ENCODE peak calls at places on chromosomes 11 and 22, in four cellular contexts. O, X, K and Z are unnamed samples.
A peak's percentile ranks its signal among the peaks of the same experiment; 100 is the strongest.

GRCh38 chr22:48568736-48569330 is 1258.8 kb downstream of the BRD1 start:
- DNase-seq in K (no peak), O (no peak), X (no peak), Z (no peak)

GRCh38 chr22:29824677-29825076 is 13.4 kb downstream of the ASCC2 start:
- DNase-seq in K (no peak), O (no peak), X (no peak), Z (no peak)

GRCh38 chr22:28986366-28986765 is 75.3 kb downstream of the C22orf31 start:
- DNase-seq in K (no peak), X (no peak), O (no peak), Z (no peak)

GRCh38 chr11:111429066-111429506 is 50.0 kb upstream of the POU2AF1 start:
- DNase-seq in X (peak; percentile 42), K (peak; percentile 29), O (no peak), Z (peak; percentile 75)

GRCh38 chr11:86676010-86676409 is 3.6 kb upstream of the ME3 start:
- DNase-seq in O (no peak), K (no peak), X (no peak), Z (no peak)

GRCh38 chr11:76577199-76577920 is 93.2 kb downstream of the LRRC32 start:
- DNase-seq in X (peak; percentile 88), O (no peak), K (no peak), Z (no peak)

GRCh38 chr11:16986434-16987204 is 27.6 kb downstream of the PLEKHA7 start:
- DNase-seq in K (no peak), O (no peak), X (no peak), Z (peak; percentile 22)

GRCh38 chr22:29308148-29308790 is 1.8 kb downstream of the GAS2L1 start:
- DNase-seq in X (peak; percentile 24), K (no peak), O (no peak), Z (no peak)

GRCh38 chr22:49903322-49904039 is 14.8 kb downstream of the ALG12 start:
- DNase-seq in O (no peak), K (no peak), X (peak; percentile 84), Z (no peak)

GRCh38 chr22:44407404-44408226 is 90.4 kb downstream of the RTL6 start:
- DNase-seq in K (no peak), X (no peak), O (no peak), Z (no peak)

GRCh38 chr11:48109046-48109666 is 107.5 kb upstream of the OR4B1 start:
- DNase-seq in O (no peak), X (no peak), K (peak; percentile 50), Z (no peak)

GRCh38 chr11:132260636-132261035 is 890.2 kb downstream of the NTM start:
- DNase-seq in O (no peak), K (no peak), X (no peak), Z (no peak)

GRCh38 chr11:72226701-72227100 is 2.1 kb downstream of the INPPL1 start:
- DNase-seq in K (no peak), O (no peak), X (no peak), Z (no peak)

GRCh38 chr22:43853328-43853931 is 8.9 kb downstream of the SULT4A1 start:
- DNase-seq in K (no peak), O (no peak), X (no peak), Z (peak; percentile 42)

GRCh38 chr11:33737362-33737821 is 1.2 kb upstream of the CD59 start:
- DNase-seq in K (peak; percentile 84), O (no peak), X (no peak), Z (no peak)

GRCh38 chr11:10303558-10304363 is 1.1 kb upstream of the ADM start:
- DNase-seq in X (peak; percentile 30), O (no peak), K (peak; percentile 12), Z (peak; percentile 45)

GRCh38 chr11:44032304-44033085 is 15.3 kb upstream of the ACCSL start:
- DNase-seq in K (no peak), O (no peak), X (no peak), Z (no peak)
- TF ChIP-seq TEAD4 in K (no peak), O (no peak), X (no peak), Z (no peak)

GRCh38 chr11:123690490-123690889 is 36.1 kb upstream of the SCN3B start:
- DNase-seq in K (no peak), O (no peak), X (no peak), Z (no peak)
- TF ChIP-seq MAX in K (no peak), O (no peak), X (peak; percentile 62), Z (no peak)

GRCh38 chr11:35484435-35484834 is 41.0 kb downstream of the PAMR1 start:
- DNase-seq in O (no peak), X (no peak), K (no peak), Z (no peak)
- TF ChIP-seq TEAD4 in O (no peak), X (no peak), K (no peak), Z (no peak)

GRCh38 chr22:23055448-23056179 is 14.7 kb upstream of the GNAZ start:
- DNase-seq in O (no peak), X (no peak), K (no peak), Z (peak; percentile 3)
- TF ChIP-seq MAX in O (no peak), X (no peak), K (peak; percentile 54), Z (no peak)

GRCh38 chr22:35663371-35663770 is 15.1 kb downstream of the APOL6 start:
- DNase-seq in X (no peak), O (no peak), K (no peak), Z (no peak)
- TF ChIP-seq TEAD4 in X (no peak), O (no peak), K (no peak), Z (no peak)

DNA sequence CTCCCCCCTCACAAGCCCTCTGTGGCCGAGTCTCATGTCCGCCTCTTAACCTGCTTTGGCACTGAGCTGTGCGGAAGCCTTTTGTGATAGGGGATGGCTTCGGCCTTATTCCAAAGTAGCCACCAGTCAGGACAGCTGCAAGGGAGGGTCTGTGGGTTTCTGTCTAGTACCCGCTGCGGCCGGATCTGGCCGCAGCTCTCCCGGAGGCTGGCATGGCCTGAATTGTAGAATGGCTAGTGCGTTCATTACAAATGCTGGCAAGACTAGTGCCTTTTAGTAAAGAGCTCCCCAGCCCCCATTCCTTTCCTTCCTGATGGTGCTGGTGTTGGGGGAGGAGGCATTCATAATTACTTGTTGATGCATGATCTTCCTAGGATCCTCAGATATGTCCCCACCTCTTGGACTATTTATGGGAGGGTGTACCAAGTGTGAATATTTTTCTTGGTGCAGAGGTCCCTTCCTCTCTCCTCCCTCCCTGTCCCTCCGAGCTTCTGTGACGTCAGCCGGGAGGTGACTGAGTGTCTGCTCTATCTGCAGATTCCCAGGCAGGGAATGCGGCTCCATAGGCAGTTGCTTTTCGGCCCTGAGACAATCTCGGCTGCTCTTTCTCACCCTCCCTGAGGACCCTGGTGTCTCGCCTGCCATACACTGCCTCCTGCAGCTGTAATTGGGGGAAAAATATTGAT is 108.7 kb upstream of the E2F8 start:
- DNase-seq in K (no peak), O (no peak), X (no peak), Z (no peak)
- TF ChIP-seq MAX in K (no peak), O (no peak), X (no peak), Z (no peak)

GRCh38 chr11:118912742-118913410 is 12.8 kb downstream of the BCL9L start:
- DNase-seq in K (no peak), O (no peak), X (no peak), Z (no peak)

GRCh38 chr11:118913411-118914125 is 12.2 kb downstream of the BCL9L start:
- DNase-seq in K (no peak), X (no peak), O (no peak), Z (no peak)

GRCh38 chr11:118915941-118916841 is 9.5 kb downstream of the BCL9L start:
- DNase-seq in K (no peak), X (no peak), O (no peak), Z (no peak)

GRCh38 chr11:118915396-118915795 is 10.3 kb downstream of the BCL9L start:
- DNase-seq in K (no peak), X (no peak), O (no peak), Z (no peak)

DNA sequence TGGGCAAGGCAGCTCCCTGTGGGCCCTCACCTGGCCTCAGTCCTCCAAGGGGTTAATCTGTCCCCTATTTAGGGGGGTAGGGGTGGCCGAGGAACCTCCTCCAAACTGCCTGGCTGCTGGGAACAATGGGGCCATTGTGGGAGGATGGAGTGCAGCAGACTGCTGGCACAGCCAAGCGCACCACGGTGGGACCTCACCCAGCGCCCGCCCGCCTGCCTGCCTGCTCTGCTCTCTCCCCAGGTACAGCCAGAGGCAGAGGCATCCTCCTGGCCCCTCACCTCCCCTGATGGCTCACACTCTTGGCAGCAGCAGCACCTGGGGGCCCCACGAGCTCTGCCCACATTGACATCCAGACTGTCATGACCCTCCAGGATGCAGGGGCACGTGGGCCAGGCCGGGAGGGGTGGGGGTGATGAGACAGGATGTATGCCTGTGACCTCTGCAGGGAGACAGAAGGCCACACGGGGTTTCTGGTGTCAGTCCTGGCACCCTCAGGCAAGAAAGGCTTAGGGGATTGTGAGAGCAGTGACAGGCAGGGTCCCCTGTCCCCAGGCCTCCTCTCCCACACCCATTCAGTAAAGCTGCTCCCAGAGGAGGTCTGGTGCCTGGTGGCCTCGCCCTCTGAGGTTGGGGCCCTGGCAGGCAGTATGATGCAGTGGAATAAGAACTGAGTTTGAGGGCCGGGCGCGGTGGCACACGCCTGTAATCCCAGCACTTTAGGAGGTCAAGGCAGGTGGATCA is 11.4 kb downstream of the BCL9L start:
- DNase-seq in X (no peak), O (no peak), K (no peak), Z (no peak)
- TF ChIP-seq TEAD4 in X (no peak), O (no peak), K (no peak), Z (no peak)